ENCODE peak calls at places on chromosome 3, in nine cellular contexts. One of them, this sample, is unnamed.

GRCh38 chr3:50187750-50188149 is 3.7 kb upstream of the GNAT1 start:
- DNase-seq in IMR-90: no peak
- DNase-seq in tibial nerve: no peak
- DNase-seq in sigmoid colon: no peak
- DNase-seq in transverse colon: no peak
- DNase-seq in stomach: no peak
- DNase-seq in breast epithelium: no peak
- DNase-seq in ovary: no peak
- DNase-seq in right lobe of liver: no peak
- DNase-seq in this sample: no peak

GRCh38 chr3:83034806-83035703 is 1273.6 kb upstream of the GBE1 start:
- DNase-seq in breast epithelium: no peak
- DNase-seq in sigmoid colon: no peak
- DNase-seq in ovary: no peak
- DNase-seq in stomach: no peak
- DNase-seq in tibial nerve: no peak
- DNase-seq in IMR-90: no peak
- DNase-seq in transverse colon: no peak
- DNase-seq in right lobe of liver: peak; percentile 39
- DNase-seq in this sample: no peak

GRCh38 chr3:117193390-117193789 is 483.8 kb downstream of the TUSC7 start:
- DNase-seq in IMR-90: no peak
- DNase-seq in ovary: no peak
- DNase-seq in breast epithelium: no peak
- DNase-seq in right lobe of liver: no peak
- DNase-seq in transverse colon: no peak
- DNase-seq in sigmoid colon: no peak
- DNase-seq in tibial nerve: no peak
- DNase-seq in stomach: no peak
- DNase-seq in this sample: no peak

GRCh38 chr3:14428087-14429067 is 26.0 kb downstream of the SLC6A6 start:
- DNase-seq in right lobe of liver: no peak
- DNase-seq in sigmoid colon: no peak
- DNase-seq in stomach: no peak
- DNase-seq in ovary: no peak
- DNase-seq in tibial nerve: no peak
- DNase-seq in breast epithelium: no peak
- DNase-seq in transverse colon: no peak
- DNase-seq in IMR-90: no peak
- DNase-seq in this sample: no peak

GRCh38 chr3:135304378-135304777 is 509.3 kb downstream of the EPHB1 start:
- DNase-seq in IMR-90: no peak
- DNase-seq in sigmoid colon: no peak
- DNase-seq in stomach: no peak
- DNase-seq in tibial nerve: no peak
- DNase-seq in ovary: no peak
- DNase-seq in transverse colon: no peak
- DNase-seq in right lobe of liver: no peak
- DNase-seq in breast epithelium: no peak
- DNase-seq in this sample: no peak

GRCh38 chr3:143718463-143718862 is 129.8 kb downstream of the SLC9A9 start:
- DNase-seq in ovary: no peak
- DNase-seq in IMR-90: no peak
- DNase-seq in right lobe of liver: no peak
- DNase-seq in tibial nerve: no peak
- DNase-seq in breast epithelium: no peak
- DNase-seq in transverse colon: no peak
- DNase-seq in stomach: no peak
- DNase-seq in sigmoid colon: no peak
- DNase-seq in this sample: no peak

GRCh38 chr3:46393554-46394434 is 13.1 kb downstream of the CCR5AS start:
- DNase-seq in stomach: no peak
- DNase-seq in tibial nerve: no peak
- DNase-seq in IMR-90: peak; percentile 47
- DNase-seq in sigmoid colon: no peak
- DNase-seq in ovary: no peak
- DNase-seq in transverse colon: no peak
- DNase-seq in breast epithelium: no peak
- DNase-seq in right lobe of liver: no peak
- DNase-seq in this sample: no peak

GRCh38 chr3:155912574-155913190 is 42.2 kb downstream of the GMPS start:
- DNase-seq in sigmoid colon: no peak
- DNase-seq in transverse colon: no peak
- DNase-seq in IMR-90: peak; percentile 39
- DNase-seq in breast epithelium: no peak
- DNase-seq in ovary: no peak
- DNase-seq in right lobe of liver: no peak
- DNase-seq in stomach: no peak
- DNase-seq in tibial nerve: no peak
- DNase-seq in this sample: no peak

GRCh38 chr3:101676765-101677435 is at the start of gene ZBTB11:
- DNase-seq in sigmoid colon: peak; percentile 100
- DNase-seq in ovary: peak; percentile 100
- DNase-seq in tibial nerve: peak; percentile 99
- DNase-seq in right lobe of liver: peak; percentile 99
- DNase-seq in transverse colon: peak; percentile 100
- DNase-seq in stomach: peak; percentile 100
- DNase-seq in breast epithelium: peak; percentile 99
- DNase-seq in IMR-90: peak; percentile 100
- DNase-seq in this sample: peak; percentile 100

GRCh38 chr3:160684368-160684740 is 7.4 kb downstream of the ARL14 start:
- DNase-seq in breast epithelium: no peak
- DNase-seq in ovary: no peak
- DNase-seq in stomach: no peak
- DNase-seq in right lobe of liver: no peak
- DNase-seq in sigmoid colon: no peak
- DNase-seq in tibial nerve: no peak
- DNase-seq in IMR-90: no peak
- DNase-seq in transverse colon: no peak
- DNase-seq in this sample: no peak

GRCh38 chr3:11206316-11206715 is 52.0 kb downstream of the HRH1 start:
- DNase-seq in right lobe of liver: no peak
- DNase-seq in stomach: no peak
- DNase-seq in tibial nerve: no peak
- DNase-seq in ovary: no peak
- DNase-seq in IMR-90: no peak
- DNase-seq in sigmoid colon: peak; percentile 42
- DNase-seq in breast epithelium: no peak
- DNase-seq in transverse colon: no peak
- DNase-seq in this sample: no peak

GRCh38 chr3:160707187-160707789 is 30.3 kb downstream of the ARL14 start:
- DNase-seq in tibial nerve: no peak
- DNase-seq in stomach: no peak
- DNase-seq in IMR-90: peak; percentile 50
- DNase-seq in ovary: peak; percentile 28
- DNase-seq in sigmoid colon: no peak
- DNase-seq in transverse colon: peak; percentile 20
- DNase-seq in breast epithelium: no peak
- DNase-seq in right lobe of liver: no peak
- DNase-seq in this sample: no peak

GRCh38 chr3:3105815-3106214 is 4.4 kb downstream of the IL5RA start:
- DNase-seq in IMR-90: no peak
- DNase-seq in breast epithelium: no peak
- DNase-seq in sigmoid colon: no peak
- DNase-seq in transverse colon: no peak
- DNase-seq in ovary: no peak
- DNase-seq in right lobe of liver: no peak
- DNase-seq in stomach: no peak
- DNase-seq in tibial nerve: no peak
- DNase-seq in this sample: peak; percentile 53

GRCh38 chr3:47016934-47017435 is 37.5 kb downstream of the NBEAL2 start:
- DNase-seq in right lobe of liver: no peak
- DNase-seq in tibial nerve: no peak
- DNase-seq in sigmoid colon: no peak
- DNase-seq in IMR-90: peak; percentile 90
- DNase-seq in transverse colon: no peak
- DNase-seq in ovary: no peak
- DNase-seq in stomach: no peak
- DNase-seq in breast epithelium: no peak
- DNase-seq in this sample: no peak

GRCh38 chr3:121998030-121998580 is 23.9 kb downstream of the ILDR1 start:
- DNase-seq in breast epithelium: no peak
- DNase-seq in ovary: no peak
- DNase-seq in stomach: no peak
- DNase-seq in transverse colon: no peak
- DNase-seq in right lobe of liver: no peak
- DNase-seq in tibial nerve: no peak
- DNase-seq in sigmoid colon: no peak
- DNase-seq in IMR-90: peak; percentile 56
- DNase-seq in this sample: peak; percentile 50

GRCh38 chr3:126558336-126559071 is at the start of gene C3orf22:
- DNase-seq in tibial nerve: no peak
- DNase-seq in ovary: no peak
- DNase-seq in breast epithelium: no peak
- DNase-seq in right lobe of liver: no peak
- DNase-seq in sigmoid colon: peak; percentile 36
- DNase-seq in transverse colon: peak; percentile 3
- DNase-seq in IMR-90: no peak
- DNase-seq in stomach: peak; percentile 22
- DNase-seq in this sample: peak; percentile 91

GRCh38 chr3:142690613-142691012 is 33.2 kb upstream of the TRPC1 start:
- DNase-seq in right lobe of liver: no peak
- DNase-seq in stomach: no peak
- DNase-seq in sigmoid colon: no peak
- DNase-seq in transverse colon: no peak
- DNase-seq in tibial nerve: no peak
- DNase-seq in IMR-90: no peak
- DNase-seq in breast epithelium: no peak
- DNase-seq in ovary: no peak
- DNase-seq in this sample: no peak

GRCh38 chr3:169403855-169404254 is 259.7 kb downstream of the MECOM start:
- DNase-seq in tibial nerve: no peak
- DNase-seq in stomach: no peak
- DNase-seq in sigmoid colon: no peak
- DNase-seq in IMR-90: no peak
- DNase-seq in ovary: no peak
- DNase-seq in breast epithelium: no peak
- DNase-seq in right lobe of liver: no peak
- DNase-seq in transverse colon: no peak
- DNase-seq in this sample: no peak
- H3K27me3 ChIP-seq in tibial nerve: peaks cover 7% of the 10 kb centered on the region
- H3K27me3 ChIP-seq in stomach: no peaks in the 10 kb centered on the region
- H3K27me3 ChIP-seq in sigmoid colon: no peaks in the 10 kb centered on the region
- H3K27me3 ChIP-seq in IMR-90: no peaks in the 10 kb centered on the region
- H3K27me3 ChIP-seq in ovary: no peaks in the 10 kb centered on the region
- H3K27me3 ChIP-seq in breast epithelium: no peaks in the 10 kb centered on the region
- H3K27me3 ChIP-seq in right lobe of liver: no peaks in the 10 kb centered on the region
- H3K27me3 ChIP-seq in transverse colon: no peaks in the 10 kb centered on the region
- H3K27me3 ChIP-seq in this sample: no peaks in the 10 kb centered on the region

DNA sequence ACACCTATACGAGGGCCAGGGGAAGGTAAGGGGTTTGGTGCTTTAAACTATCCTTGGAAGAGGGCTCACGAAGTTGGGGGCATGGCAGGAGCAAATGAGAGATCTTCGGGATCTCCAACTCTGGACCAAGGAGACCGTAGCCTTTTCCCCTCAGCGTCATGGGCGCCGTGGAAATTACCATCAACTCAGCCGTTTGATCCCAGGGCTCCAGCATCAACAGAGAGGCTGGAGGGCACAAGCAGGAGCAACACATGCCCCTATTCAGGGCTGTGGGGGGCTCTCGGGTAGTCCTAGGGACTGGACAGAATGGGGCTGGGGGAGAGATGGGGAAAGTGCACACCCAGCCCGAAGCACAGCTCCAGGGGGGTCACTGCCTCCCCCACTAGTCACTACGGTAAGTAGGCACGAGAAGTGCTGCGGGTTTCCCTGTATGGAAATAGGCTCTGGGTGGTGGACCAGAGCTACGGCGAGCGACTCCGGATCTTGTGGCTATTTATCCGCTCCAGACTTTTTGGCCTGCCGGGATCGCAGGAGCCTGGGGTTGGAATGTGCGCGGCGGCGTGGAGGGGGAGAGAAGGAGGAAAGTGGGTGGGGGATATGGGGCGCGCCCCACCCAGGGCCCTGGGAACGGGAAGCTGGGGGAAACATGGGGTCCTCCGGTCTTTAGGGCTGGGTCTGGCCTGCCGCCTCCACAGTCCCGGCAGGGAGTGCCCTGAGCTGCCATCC is 539 bp upstream of the LAMB2 start:
- DNase-seq in breast epithelium: peak; percentile 78
- DNase-seq in IMR-90: peak; percentile 85
- DNase-seq in tibial nerve: peak; percentile 74
- DNase-seq in right lobe of liver: peak; percentile 85
- DNase-seq in sigmoid colon: peak; percentile 95
- DNase-seq in ovary: peak; percentile 88
- DNase-seq in stomach: peak; percentile 87
- DNase-seq in transverse colon: peak; percentile 88
- DNase-seq in this sample: peak; percentile 94
- TF ChIP-seq POLR2A in breast epithelium: no peak
- TF ChIP-seq POLR2A in IMR-90: peak; percentile 46
- TF ChIP-seq POLR2A in tibial nerve: no peak
- TF ChIP-seq POLR2A in right lobe of liver: no peak
- TF ChIP-seq POLR2A in sigmoid colon: no peak
- TF ChIP-seq POLR2A in ovary: peak; percentile 24
- TF ChIP-seq POLR2A in stomach: no peak
- TF ChIP-seq POLR2A in transverse colon: no peak
- TF ChIP-seq POLR2A in this sample: peak; percentile 33

GRCh38 chr3:24419067-24419791 is 75.4 kb downstream of the THRB start:
- DNase-seq in right lobe of liver: no peak
- DNase-seq in sigmoid colon: no peak
- DNase-seq in breast epithelium: no peak
- DNase-seq in IMR-90: no peak
- DNase-seq in transverse colon: no peak
- DNase-seq in tibial nerve: no peak
- DNase-seq in stomach: no peak
- DNase-seq in ovary: no peak
- DNase-seq in this sample: no peak
- H3K27me3 ChIP-seq in right lobe of liver: no peaks in the 10 kb centered on the region
- H3K27me3 ChIP-seq in sigmoid colon: no peaks in the 10 kb centered on the region
- H3K27me3 ChIP-seq in breast epithelium: no peaks in the 10 kb centered on the region
- H3K27me3 ChIP-seq in IMR-90: no peaks in the 10 kb centered on the region
- H3K27me3 ChIP-seq in transverse colon: no peaks in the 10 kb centered on the region
- H3K27me3 ChIP-seq in tibial nerve: no peaks in the 10 kb centered on the region
- H3K27me3 ChIP-seq in stomach: no peaks in the 10 kb centered on the region
- H3K27me3 ChIP-seq in ovary: no peaks in the 10 kb centered on the region
- H3K27me3 ChIP-seq in this sample: no peaks in the 10 kb centered on the region

DNA sequence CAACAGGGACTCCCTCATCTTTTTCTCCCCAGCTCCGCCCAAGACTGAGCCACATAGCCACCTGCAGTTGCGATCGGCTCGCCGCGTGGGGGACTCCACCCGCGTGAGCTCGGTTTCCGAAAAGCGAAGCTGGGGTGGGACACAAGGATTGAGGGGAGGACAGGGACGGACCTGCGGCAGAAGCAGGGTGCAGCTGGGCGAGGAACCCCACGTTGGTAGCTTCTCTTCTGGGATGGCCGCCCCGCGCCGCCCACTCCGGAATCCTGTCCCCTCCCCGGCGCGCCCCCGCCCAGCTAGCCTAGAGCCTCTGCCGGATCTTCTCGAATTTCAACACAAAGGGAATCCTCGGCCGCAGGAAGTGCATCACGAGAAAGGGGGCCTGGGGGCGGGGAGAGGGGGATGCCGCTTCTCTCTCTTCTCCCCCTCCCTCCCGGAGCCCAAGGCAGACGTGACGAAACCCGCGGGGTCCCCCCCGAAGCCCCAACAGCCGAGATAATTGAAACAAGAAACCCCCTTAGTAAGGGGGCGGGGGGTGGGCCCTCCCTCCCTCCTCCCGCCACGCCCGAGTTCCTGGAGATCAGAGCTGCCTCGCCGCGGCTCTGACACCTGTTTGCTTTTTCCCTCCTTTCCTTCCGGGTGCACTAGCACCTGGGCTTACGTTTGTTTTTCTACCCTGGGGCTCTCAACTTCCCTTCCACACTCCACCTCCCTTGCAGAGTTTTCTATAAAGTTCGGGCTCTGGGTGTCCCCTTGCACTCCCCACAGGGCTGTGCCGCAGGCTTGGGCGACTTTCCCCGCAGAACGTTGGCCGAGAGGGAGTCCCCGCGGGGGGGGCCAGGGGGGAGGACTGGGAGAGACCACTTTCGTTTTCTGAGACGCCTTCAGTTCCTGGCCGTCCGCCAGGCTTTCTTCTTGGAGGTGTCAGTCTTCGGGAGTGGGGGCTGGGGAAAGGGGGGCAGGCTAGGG is 1.3 kb upstream of the KCNH8 start:
- DNase-seq in stomach: peak; percentile 76
- DNase-seq in breast epithelium: peak; percentile 58
- DNase-seq in IMR-90: peak; percentile 20
- DNase-seq in sigmoid colon: peak; percentile 86
- DNase-seq in right lobe of liver: peak; percentile 62
- DNase-seq in transverse colon: peak; percentile 77
- DNase-seq in tibial nerve: peak; percentile 35
- DNase-seq in ovary: peak; percentile 72
- DNase-seq in this sample: peak; percentile 92
- TF ChIP-seq POLR2A in stomach: no peak
- TF ChIP-seq POLR2A in breast epithelium: no peak
- TF ChIP-seq POLR2A in IMR-90: no peak
- TF ChIP-seq POLR2A in sigmoid colon: no peak
- TF ChIP-seq POLR2A in right lobe of liver: no peak
- TF ChIP-seq POLR2A in transverse colon: no peak
- TF ChIP-seq POLR2A in tibial nerve: no peak
- TF ChIP-seq POLR2A in ovary: no peak
- TF ChIP-seq POLR2A in this sample: no peak

This sample was measured in esophagus muscularis mucosa.